ENCODE peak calls at places on chromosomes 2 and 18, in eight cellular contexts. F, P, W, I, H, C, N and U are unnamed samples.
A peak's percentile ranks its signal among the peaks of the same experiment; 100 is the strongest.

GRCh38 chr2:119649364-119649917 is 29.6 kb upstream of the TMEM177 start:
- DNase-seq in C (no peak), W (no peak), N (no peak), F (peak; percentile 46), H (no peak), I (no peak), P (no peak), U (no peak)

GRCh38 chr2:10014418-10015190 is 28.7 kb upstream of the KLF11 start:
- DNase-seq in W (no peak), H (no peak), I (no peak), N (no peak), P (no peak), F (no peak), C (no peak), U (no peak)

GRCh38 chr2:195150819-195151218 is 506.2 kb upstream of the SLC39A10 start:
- DNase-seq in W (no peak), I (no peak), H (no peak), P (no peak), N (no peak), F (no peak), C (no peak), U (no peak)

GRCh38 chr2:22281033-22281432 is 1103.9 kb upstream of the KLHL29 start:
- DNase-seq in F (peak; percentile 91), H (no peak), I (no peak), P (no peak), W (no peak), N (no peak), C (no peak), U (no peak)

GRCh38 chr18:49751427-49752094 is 61.8 kb downstream of the ACAA2 start:
- DNase-seq in F (no peak), H (peak; percentile 35), I (no peak), P (peak; percentile 52), C (no peak), W (no peak), N (no peak), U (no peak)

GRCh38 chr2:183063083-183063482 is 15.5 kb upstream of the DUSP19 start:
- DNase-seq in F (peak; percentile 85), W (no peak), N (no peak), H (no peak), P (no peak), C (no peak), I (no peak), U (no peak)

GRCh38 chr2:7169631-7170030 is 252.4 kb downstream of the RNF144A start:
- DNase-seq in N (no peak), I (no peak), W (no peak), H (no peak), P (no peak), C (no peak), F (no peak), U (no peak)

GRCh38 chr2:116719841-116720240 is 1094.7 kb upstream of the DDX18 start:
- DNase-seq in W (no peak), F (no peak), I (peak; percentile 12), N (no peak), H (no peak), P (no peak), C (no peak), U (no peak)

GRCh38 chr2:54599914-54600313 is 123.5 kb upstream of the EML6 start:
- DNase-seq in W (no peak), F (no peak), P (peak; percentile 48), H (no peak), I (peak; percentile 36), C (peak; percentile 57), N (peak; percentile 76), U (no peak)

GRCh38 chr2:11234309-11234708 is 79.0 kb downstream of the SLC66A3 start:
- DNase-seq in C (no peak), P (no peak), H (no peak), I (no peak), F (peak; percentile 28), N (no peak), W (no peak), U (no peak)

GRCh38 chr2:196086517-196087368 is 18.1 kb upstream of the DNAH7 start:
- DNase-seq in I (no peak), W (no peak), F (no peak), N (no peak), H (no peak), P (no peak), C (no peak), U (no peak)

GRCh38 chr2:10109311-10109710 is 13.2 kb upstream of the RRM2 start:
- DNase-seq in C (no peak), W (no peak), F (no peak), P (no peak), I (no peak), N (no peak), H (no peak), U (no peak)

GRCh38 chr2:74250189-74250631 is 51.8 kb downstream of the MTHFD2 start:
- DNase-seq in P (peak; percentile 56), H (peak; percentile 71), C (peak; percentile 31), N (peak; percentile 41), F (peak; percentile 40), I (peak; percentile 62), W (peak; percentile 41), U (peak; percentile 34)

GRCh38 chr2:231648579-231649174 is 56.0 kb downstream of the TEX44 start:
- DNase-seq in P (peak; percentile 22), C (peak; percentile 58), F (peak; percentile 50), W (peak; percentile 66), H (peak; percentile 91), N (peak; percentile 91), I (peak; percentile 91), U (peak; percentile 34)

GRCh38 chr2:105072039-105072438 is 34.2 kb downstream of the MRPS9 start:
- DNase-seq in F (no peak), W (no peak), C (no peak), N (no peak), P (no peak), I (no peak), H (no peak), U (no peak)

GRCh38 chr2:112199188-112199587 is 55.7 kb downstream of the ZC3H8 start:
- DNase-seq in N (no peak), C (no peak), P (no peak), I (no peak), F (no peak), H (no peak), W (no peak), U (no peak)

GRCh38 chr18:52903858-52904257 is 563.9 kb downstream of the DCC start:
- DNase-seq in P (no peak), H (no peak), W (no peak), C (no peak), F (no peak), N (peak; percentile 57), I (peak; percentile 74), U (no peak)

GRCh38 chr2:238777369-238778067 is 70.4 kb upstream of the TWIST2 start:
- DNase-seq in I (no peak), N (no peak), H (no peak), C (no peak), F (no peak), P (no peak), W (no peak), U (no peak)
- H3K4me3 ChIP-seq in I (no peak overlapping the region), N (no peak overlapping the region), H (no peak overlapping the region), C (no peak overlapping the region), F (no peak overlapping the region), P (no peak overlapping the region), W (no peak overlapping the region), U (no peak overlapping the region)

DNA sequence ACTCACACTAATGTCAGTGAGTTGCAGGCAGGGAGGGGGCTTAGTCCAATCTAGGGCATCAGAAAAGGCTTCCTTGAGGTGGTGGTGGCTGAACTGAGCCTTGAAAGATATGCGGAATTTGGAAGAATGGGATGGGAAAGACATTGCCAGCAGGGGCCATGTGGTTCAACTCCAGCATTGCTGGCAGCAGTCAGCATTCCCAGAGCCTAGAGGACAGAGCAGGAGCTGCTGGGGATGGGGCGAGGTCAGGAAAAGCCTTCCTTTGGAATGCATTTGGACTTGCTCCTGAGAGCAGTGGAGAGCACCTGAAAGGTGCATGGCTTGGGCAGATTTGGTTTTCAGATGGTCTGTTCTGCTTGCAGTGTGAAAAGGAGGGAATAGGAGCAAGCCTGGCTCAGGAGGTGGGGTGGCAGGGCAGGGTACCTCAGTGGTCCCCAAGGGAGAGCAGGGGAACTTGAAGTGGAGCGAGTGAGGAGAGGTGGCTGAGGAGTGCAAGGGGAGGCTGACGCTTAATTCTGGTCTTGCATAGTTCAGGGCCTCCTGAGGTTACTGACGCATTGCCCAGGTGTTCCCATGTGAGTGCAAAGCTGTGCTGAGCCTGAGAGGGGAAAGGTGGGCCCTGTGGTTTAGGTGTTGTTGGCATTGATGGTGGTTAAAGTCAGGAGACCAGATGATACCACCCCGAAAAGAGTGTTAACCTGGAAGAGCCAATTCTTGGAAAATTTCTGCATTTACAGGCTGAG is 112.1 kb upstream of the MGAT5 start:
- DNase-seq in W (no peak), H (no peak), P (no peak), N (peak; percentile 30), I (no peak), F (no peak), C (no peak), U (no peak)
- H3K4me1 ChIP-seq in W (peaks cover 61% of the 10 kb centered on the region), H (peaks cover 37% of the 10 kb centered on the region), P (peaks cover 93% of the 10 kb centered on the region), N (peaks cover 21% of the 10 kb centered on the region), I (peaks cover 82% of the 10 kb centered on the region), F (peaks cover 23% of the 10 kb centered on the region), C (no peaks in the 10 kb centered on the region), U (peaks cover 17% of the 10 kb centered on the region)

DNA sequence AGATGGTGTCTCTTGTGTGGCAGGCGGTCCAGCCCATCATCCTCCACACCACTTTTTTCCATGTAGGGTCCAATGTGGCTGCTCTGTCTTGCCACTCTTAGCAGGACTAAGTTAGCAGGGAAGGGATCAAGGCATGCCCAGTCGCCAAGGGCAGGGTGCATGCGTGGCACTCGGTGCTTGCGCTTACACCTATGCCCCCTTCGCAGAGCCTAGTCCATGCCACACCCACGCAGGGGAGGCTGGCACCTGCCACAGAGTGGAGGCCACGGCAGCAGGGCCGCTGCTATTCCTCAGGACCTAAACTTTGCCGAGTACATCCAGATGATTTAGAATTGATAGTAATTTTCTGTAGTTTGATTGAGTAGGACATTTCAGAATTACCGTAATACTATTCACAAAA is 59.5 kb downstream of the RALBP1 start:
- DNase-seq in C (no peak), I (no peak), W (no peak), N (no peak), F (no peak), H (no peak), P (no peak), U (no peak)
- H3K36me3 ChIP-seq in C (no peaks in the 10 kb centered on the region), I (no peaks in the 10 kb centered on the region), W (no peaks in the 10 kb centered on the region), N (peaks cover 5% of the 10 kb centered on the region), F (peaks cover 42% of the 10 kb centered on the region), H (peaks cover 73% of the 10 kb centered on the region), P (peaks cover 49% of the 10 kb centered on the region), U (peaks cover 7% of the 10 kb centered on the region)

DNA sequence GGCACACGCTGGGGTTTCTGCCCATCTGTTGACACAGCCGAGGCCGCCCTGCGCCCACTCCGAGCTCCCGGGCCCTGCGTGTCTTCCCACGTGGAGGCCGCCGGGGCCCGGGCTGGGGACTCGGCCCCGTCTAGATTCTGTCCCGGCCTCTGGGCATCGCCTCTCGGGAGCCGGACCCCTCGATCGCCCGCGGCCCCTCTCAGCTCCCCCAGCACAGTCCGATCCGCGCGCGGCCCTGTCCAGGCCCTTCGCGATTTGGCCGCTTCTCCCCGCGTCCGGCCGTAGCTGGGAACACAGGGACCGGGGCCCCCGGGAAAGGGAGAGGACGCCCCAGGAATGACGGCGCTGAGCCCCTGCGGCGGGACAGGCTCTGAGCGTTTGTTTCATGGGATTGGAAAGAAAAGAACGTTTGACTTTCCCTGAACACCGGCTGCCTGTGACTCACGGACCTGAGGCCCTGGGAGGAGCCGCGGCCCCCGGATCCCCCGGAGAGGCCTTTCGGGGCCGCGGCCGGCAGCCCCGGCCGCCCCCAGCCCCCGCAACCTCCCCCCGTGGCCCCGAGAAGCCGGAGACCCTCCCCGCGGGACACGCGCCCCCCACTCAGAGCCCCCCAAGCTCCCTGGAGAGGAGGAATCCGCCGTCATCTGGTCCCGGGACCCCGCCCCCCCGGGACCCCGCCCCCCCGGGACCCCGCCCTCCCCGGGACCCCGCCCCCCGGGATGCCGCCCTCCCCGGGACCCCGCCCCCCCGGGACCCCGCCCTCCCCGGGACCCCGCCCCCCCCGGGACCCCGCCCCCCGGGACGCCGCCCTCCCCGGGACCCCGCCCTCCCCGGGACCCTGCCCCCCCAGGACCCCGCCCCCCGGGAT is 62.7 kb upstream of the CTDP1 start:
- DNase-seq in C (peak; percentile 9), F (peak; percentile 15), P (no peak), W (no peak), N (no peak), H (peak; percentile 47), I (peak; percentile 3), U (no peak)
- H3K4me3 ChIP-seq in C (peak overlapping the region; percentile 10), F (peak overlapping the region; percentile 41), P (no peak overlapping the region), W (no peak overlapping the region), N (no peak overlapping the region), H (no peak overlapping the region), I (no peak overlapping the region), U (no peak overlapping the region)